ENCODE peak calls at places on chromosomes 4 and X, in four cellular contexts. One of them, this sample, is unnamed.

GRCh38 chrX:57607295-57608187 is 15.7 kb downstream of the ZXDB start:
- DNase-seq in uterus: no peak
- DNase-seq in left ventricle myocardium inferior: no peak
- DNase-seq in BJ: no peak
- DNase-seq in this sample: no peak

GRCh38 chrX:114162068-114162735 is 421.7 kb upstream of the HTR2C start:
- DNase-seq in left ventricle myocardium inferior: no peak
- DNase-seq in uterus: no peak
- DNase-seq in BJ: no peak
- DNase-seq in this sample: no peak

GRCh38 chr4:145281946-145282345 is 101.6 kb upstream of the OTUD4 start:
- DNase-seq in left ventricle myocardium inferior: no peak
- DNase-seq in uterus: no peak
- DNase-seq in BJ: no peak
- DNase-seq in this sample: no peak

GRCh38 chr4:13988347-13989265 is 361.1 kb upstream of the BOD1L1 start:
- DNase-seq in left ventricle myocardium inferior: peak
- DNase-seq in BJ: no peak
- DNase-seq in uterus: no peak
- DNase-seq in this sample: peak

GRCh38 chr4:6730603-6731300 is 14.8 kb downstream of the BLOC1S4 start:
- DNase-seq in uterus: no peak
- DNase-seq in BJ: no peak
- DNase-seq in left ventricle myocardium inferior: no peak
- DNase-seq in this sample: no peak

GRCh38 chr4:140069068-140069467 is 84.9 kb downstream of the MAML3 start:
- DNase-seq in uterus: peak
- DNase-seq in BJ: no peak
- DNase-seq in left ventricle myocardium inferior: peak
- DNase-seq in this sample: no peak

GRCh38 chrX:73977542-73978169 is 326.3 kb upstream of the ZCCHC13 start:
- DNase-seq in BJ: no peak
- DNase-seq in left ventricle myocardium inferior: no peak
- DNase-seq in uterus: no peak
- DNase-seq in this sample: no peak

GRCh38 chr4:185247151-185247550 is 37.8 kb downstream of the SNX25 start:
- DNase-seq in uterus: no peak
- DNase-seq in left ventricle myocardium inferior: no peak
- DNase-seq in BJ: no peak
- DNase-seq in this sample: no peak

GRCh38 chr4:73759357-73759756 is 19.0 kb downstream of the CXCL8 start:
- DNase-seq in left ventricle myocardium inferior: no peak
- DNase-seq in uterus: no peak
- DNase-seq in BJ: no peak
- DNase-seq in this sample: no peak

GRCh38 chr4:121061861-121062260 is 10.5 kb downstream of the NDNF start:
- DNase-seq in left ventricle myocardium inferior: no peak
- DNase-seq in uterus: no peak
- DNase-seq in BJ: no peak
- DNase-seq in this sample: no peak
- TF ChIP-seq CTCF in left ventricle myocardium inferior: no peak
- TF ChIP-seq CTCF in uterus: no peak
- TF ChIP-seq CTCF in BJ: no peak
- TF ChIP-seq CTCF in this sample: no peak

DNA sequence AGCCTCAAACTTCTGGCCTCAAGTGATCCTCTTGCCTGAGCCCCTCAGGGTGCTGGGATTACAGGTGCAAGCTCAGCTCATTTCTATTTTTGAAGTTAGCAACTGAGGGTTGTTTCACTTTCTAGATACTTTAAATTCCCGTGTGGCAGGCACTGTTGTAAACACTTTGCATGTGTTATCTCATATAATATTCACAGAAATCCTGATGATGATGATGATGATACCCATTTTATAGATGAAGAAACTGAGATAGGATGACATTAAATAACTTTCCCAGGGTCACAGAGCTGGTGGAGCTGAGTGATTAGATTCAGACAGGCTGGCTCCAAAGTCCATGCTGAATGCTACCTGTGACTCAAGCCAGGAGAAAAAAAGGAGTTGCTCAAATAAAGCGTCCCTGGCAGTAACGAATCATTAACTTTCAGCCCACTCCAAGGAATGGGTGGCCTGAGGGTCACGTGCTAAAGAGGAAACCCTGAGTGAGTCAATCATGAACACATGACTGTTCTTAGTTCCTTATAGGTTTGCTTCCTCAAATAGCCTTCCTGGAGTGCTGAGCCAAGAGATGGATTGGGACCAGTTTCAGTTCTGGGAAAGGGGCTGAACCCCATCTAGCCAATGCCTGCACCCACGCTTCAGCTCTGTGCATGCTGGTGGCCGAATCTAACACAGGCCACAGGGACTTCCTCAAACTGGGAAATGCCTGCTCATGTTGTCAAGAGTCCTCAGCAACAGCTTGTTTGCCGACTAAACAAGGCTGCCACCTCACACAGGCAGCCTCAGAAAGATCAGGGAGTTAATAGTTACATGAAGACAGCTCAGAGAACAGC is 52.8 kb downstream of the RBM47 start:
- DNase-seq in BJ: peak
- DNase-seq in left ventricle myocardium inferior: peak
- DNase-seq in uterus: peak
- DNase-seq in this sample: peak
- H3K4me3 ChIP-seq in BJ: no peak
- H3K4me3 ChIP-seq in left ventricle myocardium inferior: peak
- H3K4me3 ChIP-seq in uterus: no peak
- H3K4me3 ChIP-seq in this sample: peak

DNA sequence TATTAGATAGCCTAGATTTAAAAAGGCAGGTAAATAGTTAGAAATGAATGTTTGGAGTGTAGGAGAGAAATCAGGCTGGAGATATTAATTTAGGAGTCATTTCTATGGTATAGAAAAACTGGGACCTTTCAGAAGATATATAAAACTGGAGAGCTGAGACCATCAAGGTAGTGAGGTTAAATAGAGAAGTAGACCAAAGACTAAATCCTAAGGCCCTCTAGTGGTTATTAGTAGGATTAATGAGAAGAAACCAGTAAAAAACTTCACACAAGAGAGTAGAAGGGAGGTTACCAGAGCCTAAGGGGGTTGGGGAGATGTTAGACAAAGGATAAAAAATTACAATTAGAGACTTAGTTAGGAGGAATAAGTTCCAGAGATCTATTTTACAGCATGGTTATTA is 351.0 kb upstream of the SPANXN1 start:
- DNase-seq in uterus: no peak
- DNase-seq in left ventricle myocardium inferior: no peak
- DNase-seq in BJ: no peak
- DNase-seq in this sample: no peak
- TF ChIP-seq CTCF in uterus: no peak
- TF ChIP-seq CTCF in left ventricle myocardium inferior: no peak
- TF ChIP-seq CTCF in BJ: no peak
- TF ChIP-seq CTCF in this sample: no peak

DNA sequence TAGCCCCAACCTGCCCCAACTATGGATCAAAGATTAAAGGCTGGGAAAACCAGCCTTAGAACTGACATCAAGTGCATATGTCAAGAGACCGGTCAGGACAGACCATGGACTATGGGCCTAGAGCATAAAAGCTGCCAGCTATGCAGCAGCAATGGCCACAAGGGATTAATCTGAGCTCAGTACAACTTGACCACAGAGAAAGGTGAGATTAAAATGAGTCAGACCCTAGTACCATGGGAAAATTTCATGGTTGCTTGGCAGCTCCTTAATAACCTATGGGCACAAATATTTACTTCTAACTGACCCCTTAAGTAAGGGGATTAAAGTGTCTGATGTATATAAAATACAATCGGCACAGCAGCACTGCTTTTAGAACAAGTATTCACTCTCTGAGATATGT is 54.4 kb downstream of the CBR4 start:
- DNase-seq in uterus: no peak
- DNase-seq in left ventricle myocardium inferior: no peak
- DNase-seq in BJ: no peak
- DNase-seq in this sample: no peak
- H3K4me3 ChIP-seq in uterus: no peak
- H3K4me3 ChIP-seq in left ventricle myocardium inferior: no peak
- H3K4me3 ChIP-seq in BJ: no peak
- H3K4me3 ChIP-seq in this sample: no peak

DNA sequence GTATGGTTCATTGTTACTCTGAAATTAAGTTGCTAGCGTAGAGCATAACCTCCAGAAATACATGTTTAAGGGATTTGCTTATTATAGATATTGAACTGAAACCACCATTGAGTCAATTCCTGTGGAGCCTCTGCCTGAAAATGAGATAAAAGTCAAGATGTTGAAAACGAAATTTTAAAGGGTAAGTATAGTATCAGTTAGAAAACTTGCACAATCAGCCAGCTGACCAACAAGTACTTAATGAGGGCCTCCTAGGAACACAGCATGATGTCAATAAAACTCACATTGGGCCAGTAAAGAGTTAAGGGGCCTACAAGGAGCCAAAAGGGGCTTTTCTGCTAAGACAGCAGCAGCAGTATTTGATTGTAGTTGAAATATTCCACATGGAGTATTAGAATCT is 314.0 kb upstream of the PPARGC1A start:
- DNase-seq in left ventricle myocardium inferior: no peak
- DNase-seq in BJ: no peak
- DNase-seq in uterus: no peak
- DNase-seq in this sample: no peak
- TF ChIP-seq CTCF in left ventricle myocardium inferior: no peak
- TF ChIP-seq CTCF in BJ: no peak
- TF ChIP-seq CTCF in uterus: no peak
- TF ChIP-seq CTCF in this sample: no peak

GRCh38 chrX:9857575-9857974 is 71.3 kb downstream of the SHROOM2 start:
- DNase-seq in uterus: no peak
- DNase-seq in left ventricle myocardium inferior: no peak
- DNase-seq in BJ: no peak
- DNase-seq in this sample: no peak

GRCh38 chrX:9855536-9856320 is 69.5 kb downstream of the SHROOM2 start:
- DNase-seq in uterus: no peak
- DNase-seq in left ventricle myocardium inferior: no peak
- DNase-seq in BJ: no peak
- DNase-seq in this sample: no peak

GRCh38 chrX:9856596-9856995 is 70.4 kb downstream of the SHROOM2 start:
- DNase-seq in left ventricle myocardium inferior: no peak
- DNase-seq in uterus: no peak
- DNase-seq in BJ: no peak
- DNase-seq in this sample: no peak

GRCh38 chrX:9859711-9860555 is 73.7 kb downstream of the SHROOM2 start:
- DNase-seq in left ventricle myocardium inferior: no peak
- DNase-seq in BJ: no peak
- DNase-seq in uterus: no peak
- DNase-seq in this sample: no peak

GRCh38 chrX:9858080-9858479 is 71.9 kb downstream of the SHROOM2 start:
- DNase-seq in uterus: no peak
- DNase-seq in left ventricle myocardium inferior: no peak
- DNase-seq in BJ: no peak
- DNase-seq in this sample: no peak
- H3K4me3 ChIP-seq in uterus: no peak
- H3K4me3 ChIP-seq in left ventricle myocardium inferior: no peak
- H3K4me3 ChIP-seq in BJ: no peak
- H3K4me3 ChIP-seq in this sample: no peak

This sample was measured in AG04450.